ENCODE peak calls at places on chromosomes 16 and 17, in five cellular contexts. D is gastrocnemius medialis, P is uterus, I is stomach, T is body of pancreas. Z is an unnamed sample.
A peak's percentile ranks its signal among the peaks of the same experiment; 100 is the strongest.

GRCh38 chr17:38885044-38885727 is 15.3 kb downstream of the LASP1 start:
- DNase-seq in T (peak; percentile 75), D (no peak), P (no peak), I (no peak), Z (no peak)

GRCh38 chr17:81018044-81018802 is 16.7 kb upstream of the BAIAP2 start:
- DNase-seq in I (no peak), P (peak; percentile 29), T (no peak), D (no peak), Z (no peak)

GRCh38 chr16:70418993-70419318 is 19.9 kb downstream of the ST3GAL2 start:
- DNase-seq in T (no peak), I (no peak), D (no peak), P (no peak), Z (no peak)

GRCh38 chr17:56786989-56787482 is 46.7 kb downstream of the C17orf67 start:
- DNase-seq in P (peak; percentile 18), D (peak; percentile 62), I (no peak), T (no peak), Z (peak; percentile 63)

GRCh38 chr17:56733833-56734232 is 99.9 kb downstream of the C17orf67 start:
- DNase-seq in T (no peak), D (no peak), P (no peak), I (no peak), Z (no peak)

GRCh38 chr16:54932737-54933254 is 2.1 kb downstream of the IRX5 start:
- DNase-seq in P (no peak), T (no peak), I (no peak), D (no peak), Z (no peak)

GRCh38 chr16:13056607-13057006 is 155.2 kb downstream of the SHISA9 start:
- DNase-seq in D (no peak), I (no peak), T (no peak), P (no peak), Z (no peak)

GRCh38 chr16:12267491-12267890 is 291.0 kb downstream of the SNX29 start:
- DNase-seq in T (no peak), P (no peak), I (no peak), D (no peak), Z (no peak)

GRCh38 chr16:28090646-28091377 is 27.3 kb upstream of the GSG1L start:
- DNase-seq in I (no peak), P (no peak), T (no peak), D (no peak), Z (no peak)

GRCh38 chr17:67491009-67491677 is 114.1 kb downstream of the PITPNC1 start:
- DNase-seq in T (peak; percentile 99), I (peak; percentile 67), D (peak; percentile 90), P (peak; percentile 82), Z (peak; percentile 96)

GRCh38 chr16:831571-832443 is 31.3 kb upstream of the GNG13 start:
- DNase-seq in D (no peak), P (no peak), I (no peak), T (no peak), Z (no peak)

GRCh38 chr16:830107-830870 is 29.8 kb upstream of the GNG13 start:
- DNase-seq in P (no peak), D (no peak), T (no peak), I (no peak), Z (no peak)

GRCh38 chr16:830871-831570 is 30.5 kb upstream of the GNG13 start:
- DNase-seq in D (no peak), I (no peak), T (no peak), P (no peak), Z (no peak)

GRCh38 chr16:827513-827912 is 27.0 kb upstream of the GNG13 start:
- DNase-seq in D (no peak), P (no peak), I (no peak), T (no peak), Z (no peak)

DNA sequence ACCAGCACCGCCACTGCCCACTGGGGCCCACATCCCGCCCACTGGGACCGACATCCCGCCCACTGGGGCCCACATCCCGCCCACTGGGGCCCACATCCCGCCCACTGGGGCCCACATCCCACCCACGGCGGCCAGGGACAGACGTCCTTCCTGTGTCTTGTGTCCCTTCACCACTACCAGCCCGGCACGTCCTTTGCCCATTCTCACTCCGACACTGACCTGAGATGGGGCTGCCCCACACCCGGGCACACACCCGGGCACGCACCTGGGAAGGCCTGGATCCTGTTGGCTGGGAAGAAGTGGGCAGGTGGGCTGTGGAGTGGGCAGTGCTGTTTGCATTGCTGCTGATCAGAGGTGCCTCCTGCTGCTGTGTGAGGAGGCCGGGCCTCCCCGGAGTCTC is 28.4 kb upstream of the GNG13 start:
- DNase-seq in T (no peak), I (no peak), D (no peak), P (no peak), Z (no peak)
- TF ChIP-seq CTCF in T (no peak), I (no peak), D (no peak), P (no peak), Z (no peak)

GRCh38 chr17:1493291-1493980 is 950 bp upstream of the MYO1C start:
- DNase-seq in T (no peak), I (peak; percentile 53), D (no peak), P (no peak), Z (peak; percentile 92)

GRCh38 chr17:1492249-1493206 is at the start of gene MYO1C:
- DNase-seq in T (no peak), P (peak; percentile 47), D (peak; percentile 28), I (no peak), Z (peak; percentile 88)

GRCh38 chr17:1494203-1494602 is 1.7 kb upstream of the MYO1C start:
- DNase-seq in I (no peak), D (no peak), T (no peak), P (no peak), Z (no peak)

GRCh38 chr17:1490643-1491405 is 1.7 kb downstream of the MYO1C start:
- DNase-seq in T (peak; percentile 69), I (peak; percentile 68), D (peak; percentile 29), P (peak; percentile 60), Z (no peak)

GRCh38 chr17:1491406-1492248 is 859 bp downstream of the MYO1C start:
- DNase-seq in P (peak; percentile 63), T (peak; percentile 77), I (peak; percentile 78), D (peak; percentile 44), Z (no peak)
- TF ChIP-seq POLR2A in P (peak; percentile 32), T (peak; percentile 42), I (no peak), D (peak; percentile 33), Z (no peak)

GRCh38 chr16:11094075-11094593 is 149.8 kb downstream of the CLEC16A start:
- DNase-seq in T (no peak), P (no peak), I (no peak), D (no peak), Z (no peak)
- H3K4me3 ChIP-seq in T (no peak overlapping the region), P (no peak overlapping the region), I (no peak overlapping the region), D (no peak overlapping the region), Z (no peak overlapping the region)

DNA sequence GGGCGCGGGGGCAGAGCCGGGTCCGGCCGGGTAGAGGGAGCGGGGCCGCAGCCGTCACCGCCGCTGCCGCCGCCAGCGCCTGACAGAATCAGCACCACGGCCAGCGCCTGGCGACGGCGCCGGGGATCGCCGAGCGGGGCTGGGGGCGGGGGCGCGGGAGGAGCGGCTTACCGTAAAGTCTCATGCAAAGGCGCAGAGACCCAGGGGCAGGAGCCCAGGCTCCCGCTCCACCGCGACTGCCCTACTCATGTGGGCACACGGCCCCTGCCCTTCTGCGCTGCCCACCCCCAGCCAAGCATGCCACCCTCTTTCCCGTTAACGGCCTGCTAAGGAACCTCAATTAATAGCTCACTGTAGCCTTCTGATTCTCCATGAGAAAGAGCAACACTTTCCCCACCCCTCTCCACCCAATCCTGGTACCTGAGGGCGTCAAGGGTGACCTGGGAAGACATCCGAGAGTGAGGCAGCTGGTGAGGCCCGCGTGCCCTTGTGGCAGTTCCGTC is at the start of gene SEZ6:
- DNase-seq in T (peak; percentile 84), D (peak; percentile 22), I (peak; percentile 74), P (peak; percentile 24), Z (no peak)
- TF ChIP-seq CTCF in T (peak; percentile 51), D (no peak), I (no peak), P (no peak), Z (no peak)

GRCh38 chr16:1779234-1779701 is 3.1 kb downstream of the SPSB3 start:
- DNase-seq in T (no peak), P (no peak), I (no peak), D (no peak), Z (no peak)

GRCh38 chr16:1776991-1777374 is 4.0 kb upstream of the MRPS34 start:
- DNase-seq in T (no peak), I (no peak), D (no peak), P (no peak), Z (no peak)

GRCh38 chr16:1779741-1780676 is 2.4 kb downstream of the SPSB3 start:
- DNase-seq in T (no peak), P (no peak), I (no peak), D (no peak), Z (no peak)

GRCh38 chr16:1777375-1778199 is 4.7 kb upstream of the MRPS34 start:
- DNase-seq in T (no peak), P (no peak), I (no peak), D (no peak), Z (no peak)

GRCh38 chr16:1778200-1779179 is 3.9 kb downstream of the SPSB3 start:
- DNase-seq in P (no peak), T (no peak), D (no peak), I (no peak), Z (no peak)
- TF ChIP-seq POLR2A in P (no peak), T (no peak), D (no peak), I (no peak), Z (no peak)

GRCh38 chr16:51155901-51156810 is 5.1 kb upstream of the SALL1 start:
- DNase-seq in D (no peak), T (no peak), I (no peak), P (peak; percentile 57), Z (no peak)
- H3K4me3 ChIP-seq in D (no peak overlapping the region), T (no peak overlapping the region), I (peak overlapping the region; percentile 25), P (peak overlapping the region; percentile 69), Z (no peak overlapping the region)

DNA sequence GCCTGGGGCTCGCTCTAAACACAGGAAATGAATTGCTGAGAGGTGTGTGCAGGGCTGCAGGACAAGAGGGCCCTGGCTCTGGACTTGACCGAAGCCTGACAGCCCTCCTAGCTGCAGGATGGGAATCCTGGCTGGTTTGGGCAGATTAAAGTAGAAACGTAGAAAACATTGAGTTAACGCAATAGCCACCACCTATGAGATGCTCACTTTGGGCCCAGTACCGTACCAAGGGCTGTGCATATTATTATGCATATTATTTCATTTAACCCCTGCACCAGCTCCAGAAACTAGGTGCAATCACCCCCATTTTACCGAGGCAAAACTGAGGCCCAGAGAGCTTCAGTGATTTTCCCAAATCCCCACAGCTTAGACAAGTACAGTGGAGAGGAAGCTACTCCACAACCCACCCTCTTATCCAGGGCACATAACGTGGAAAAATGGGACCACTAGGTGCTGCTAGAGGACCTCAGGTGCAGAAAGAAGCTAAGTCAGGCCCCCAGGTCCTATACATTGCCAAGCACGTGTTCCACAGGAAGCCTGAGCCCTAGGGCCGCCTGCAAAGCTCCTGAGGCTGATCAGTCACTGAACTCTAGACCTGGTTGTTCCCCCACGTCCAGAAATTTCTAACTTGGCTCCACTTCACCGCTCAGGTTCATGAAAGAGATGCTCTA is 79.2 kb downstream of the MYH11 start:
- DNase-seq in P (no peak), T (peak; percentile 28), I (no peak), D (no peak), Z (no peak)
- TF ChIP-seq CTCF in P (no peak), T (peak; percentile 43), I (no peak), D (no peak), Z (no peak)

GRCh38 chr17:42561908-42562844 is at the start of gene COASY:
- DNase-seq in I (peak; percentile 96), D (peak; percentile 94), P (peak; percentile 96), T (peak; percentile 97), Z (peak; percentile 99)
- TF ChIP-seq POLR2A in I (no peak), D (peak; percentile 45), P (peak; percentile 41), T (peak; percentile 80), Z (no peak)

Z was measured in lower leg skin.